ENCODE peak calls at places on chromosomes 2 and 18, in five cellular contexts. H is IMR-90, V is neuronal stem cell, U is H9, W is H1. G is an unnamed sample.
A peak's percentile ranks its signal among the peaks of the same experiment; 100 is the strongest.

GRCh38 chr2:105840933-105841332 is 96.2 kb downstream of the NCK2 start:
- DNase-seq in H (no peak), V (no peak), U (no peak), W (no peak), G (no peak)

GRCh38 chr2:72940786-72941185 is 23.5 kb downstream of the EMX1 start:
- DNase-seq in H (peak; percentile 81), V (no peak), U (no peak), W (no peak), G (peak; percentile 36)

GRCh38 chr2:45962522-45962921 is 311.0 kb downstream of the PRKCE start:
- DNase-seq in H (peak; percentile 84), V (no peak), U (no peak), W (no peak), G (peak; percentile 36)

GRCh38 chr18:36352384-36352783 is 54.9 kb downstream of the FHOD3 start:
- DNase-seq in H (peak; percentile 95), V (no peak), U (no peak), W (no peak), G (peak; percentile 29)

GRCh38 chr2:31107588-31108300 is 30.5 kb downstream of the GALNT14 start:
- DNase-seq in H (no peak), V (no peak), U (no peak), W (no peak), G (no peak)

GRCh38 chr18:52670903-52671302 is 330.9 kb downstream of the DCC start:
- DNase-seq in H (peak; percentile 5), V (no peak), U (no peak), W (no peak), G (no peak)

GRCh38 chr2:9053534-9053931 is 50.0 kb upstream of the MBOAT2 start:
- DNase-seq in H (no peak), V (no peak), U (no peak), W (no peak), G (no peak)

GRCh38 chr2:231177156-231178007 is 21.0 kb upstream of the ARMC9 start:
- DNase-seq in H (no peak), V (no peak), U (no peak), W (no peak), G (peak; percentile 76)

GRCh38 chr2:233210843-233211600 is 40.5 kb upstream of the ATG16L1 start:
- DNase-seq in H (peak; percentile 90), V (no peak), U (no peak), W (no peak), G (peak; percentile 63)

GRCh38 chr2:71927757-71928715 is 219.6 kb downstream of the CYP26B1 start:
- DNase-seq in H (no peak), V (no peak), U (peak; percentile 7), W (no peak), G (no peak)

GRCh38 chr2:96885432-96886137 is 15.7 kb upstream of the SEMA4C start:
- DNase-seq in H (no peak), V (no peak), U (no peak), W (no peak), G (no peak)
- H3K79me1 ChIP-seq in H (no peaks in the 10 kb centered on the region), V (no peaks in the 10 kb centered on the region), U (no peaks in the 10 kb centered on the region), W (no peaks in the 10 kb centered on the region), G (no peaks in the 10 kb centered on the region)

DNA sequence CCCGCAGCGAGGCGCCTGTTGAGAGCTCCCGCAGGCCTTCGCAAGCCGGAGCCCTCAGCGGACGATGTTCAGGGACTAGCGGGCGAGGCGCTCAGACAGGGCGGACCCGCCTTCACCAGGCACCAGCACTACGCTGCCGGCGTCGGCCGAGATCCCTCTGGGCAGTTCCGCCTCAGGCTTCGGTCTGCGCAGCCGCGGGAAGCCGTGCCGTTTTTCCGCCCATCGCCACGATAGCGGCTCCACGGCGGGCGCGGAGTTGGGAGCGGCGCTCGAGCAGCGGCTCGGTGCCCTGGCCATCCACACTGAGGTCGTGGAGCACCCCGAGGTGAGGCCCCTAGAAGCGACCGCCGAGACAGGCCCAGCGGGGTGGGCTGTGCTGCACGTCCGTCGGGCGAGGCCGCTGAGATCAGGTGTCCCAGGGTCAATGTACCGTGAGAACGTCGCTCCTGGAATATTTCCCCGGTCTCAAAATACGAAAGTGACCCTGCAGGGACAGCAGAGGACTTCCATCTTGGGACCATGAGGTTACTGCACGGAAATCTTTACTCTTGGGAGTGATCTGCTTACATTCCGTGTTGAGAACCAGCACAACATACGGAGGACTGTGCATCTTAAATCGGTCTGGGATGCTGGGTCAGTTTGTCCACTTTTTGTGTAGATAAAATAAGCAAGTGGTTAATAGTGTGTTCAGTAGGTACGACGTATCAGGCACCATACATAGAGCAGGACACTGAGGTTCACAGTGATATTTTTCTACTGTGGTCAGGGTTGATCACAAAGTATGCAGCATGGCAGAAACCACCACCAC is 13.3 kb upstream of the MTIF2 start:
- DNase-seq in H (peak; percentile 80), V (peak; percentile 57), U (peak; percentile 75), W (peak; percentile 57), G (peak; percentile 88)
- H3K4me1 ChIP-seq in H (peaks cover 4% of the 10 kb centered on the region), V (peaks cover 4% of the 10 kb centered on the region), U (no peaks in the 10 kb centered on the region), W (peaks cover 18% of the 10 kb centered on the region), G (peaks cover 3% of the 10 kb centered on the region)

GRCh38 chr2:172092716-172093415 is 7.6 kb downstream of the DLX1 start:
- DNase-seq in H (no peak), V (peak; percentile 44), U (no peak), W (no peak), G (no peak)
- H3K79me1 ChIP-seq in H (no peaks in the 10 kb centered on the region), V (no peaks in the 10 kb centered on the region), U (no peaks in the 10 kb centered on the region), W (no peaks in the 10 kb centered on the region), G (no peaks in the 10 kb centered on the region)

GRCh38 chr2:99478632-99479031 is 11.2 kb downstream of the REV1 start:
- DNase-seq in H (no peak), V (no peak), U (no peak), W (no peak), G (no peak)
- H3K4me1 ChIP-seq in H (peaks cover 3% of the 10 kb centered on the region), V (peaks cover 2% of the 10 kb centered on the region), U (peaks cover 5% of the 10 kb centered on the region), W (peaks cover 7% of the 10 kb centered on the region), G (peaks cover 12% of the 10 kb centered on the region)

GRCh38 chr2:28689764-28690163 is 61.9 kb upstream of the PPP1CB start:
- DNase-seq in H (no peak), V (no peak), U (no peak), W (no peak), G (no peak)
- H3K79me1 ChIP-seq in H (no peaks in the 10 kb centered on the region), V (peaks cover 2% of the 10 kb centered on the region), U (no peaks in the 10 kb centered on the region), W (no peaks in the 10 kb centered on the region), G (no peaks in the 10 kb centered on the region)

GRCh38 chr2:237863102-237863511 is 3.7 kb downstream of the RAMP1 start:
- DNase-seq in H (no peak), V (no peak), U (no peak), W (no peak), G (no peak)
- H3K4me1 ChIP-seq in H (peaks cover 25% of the 10 kb centered on the region), V (peaks cover 16% of the 10 kb centered on the region), U (no peaks in the 10 kb centered on the region), W (peaks cover 11% of the 10 kb centered on the region), G (peaks cover 44% of the 10 kb centered on the region)

DNA sequence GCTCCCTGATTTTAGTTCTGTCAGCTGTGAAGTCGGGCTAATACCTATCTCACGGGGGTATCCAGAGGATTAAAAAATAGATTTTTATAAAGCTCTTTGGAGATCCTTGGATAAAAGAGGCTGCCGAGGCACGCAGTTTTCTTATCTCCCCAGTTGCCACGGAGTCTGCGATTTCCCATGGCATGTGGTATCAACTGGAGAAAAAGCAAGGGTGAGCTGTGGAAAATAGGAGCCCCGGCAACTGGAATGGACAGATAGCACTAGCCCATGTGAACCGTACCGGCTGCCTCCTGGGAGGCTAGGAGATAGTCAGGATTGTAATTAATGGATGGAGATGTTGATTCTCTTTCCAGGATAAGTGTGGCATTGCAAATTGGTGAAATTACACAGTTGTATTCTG is 407.5 kb upstream of the KCNH7 start:
- DNase-seq in H (no peak), V (no peak), U (no peak), W (no peak), G (no peak)
- H3K79me1 ChIP-seq in H (no peaks in the 10 kb centered on the region), V (no peaks in the 10 kb centered on the region), U (no peaks in the 10 kb centered on the region), W (no peaks in the 10 kb centered on the region), G (no peaks in the 10 kb centered on the region)

DNA sequence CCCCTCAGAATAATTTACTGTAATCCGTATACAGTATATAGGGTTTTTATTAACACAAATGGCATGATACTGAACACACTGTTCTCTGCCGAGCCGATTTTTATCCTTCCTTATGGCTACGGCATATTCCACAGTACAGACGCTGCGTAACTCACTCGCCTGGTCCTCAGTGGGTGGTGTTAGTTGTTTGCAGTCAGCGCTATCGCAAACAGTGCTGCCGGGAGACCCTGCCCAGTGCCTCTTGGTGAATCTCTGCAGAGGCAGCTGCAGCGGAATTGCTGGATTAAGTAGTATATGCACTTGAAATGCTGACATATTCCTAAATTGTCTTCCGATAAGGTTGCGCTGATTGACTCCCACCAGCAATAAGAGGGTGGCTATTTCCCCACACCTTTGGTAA is 73.9 kb downstream of the MARCO start:
- DNase-seq in H (no peak), V (no peak), U (peak; percentile 24), W (no peak), G (no peak)
- H3K4me1 ChIP-seq in H (no peaks in the 10 kb centered on the region), V (peaks cover 2% of the 10 kb centered on the region), U (no peaks in the 10 kb centered on the region), W (peaks cover 3% of the 10 kb centered on the region), G (peaks cover 2% of the 10 kb centered on the region)